ENCODE peak calls at places on chromosomes 12 and 14, in six cellular contexts. E, R, L, Y, Q and U are unnamed samples.

GRCh38 chr14:25226214-25226613 is 176.3 kb upstream of the STXBP6 start:
- DNase-seq in E (no peak), R (no peak), L (no peak), Y (no peak), Q (no peak), U (no peak)

GRCh38 chr12:9333129-9333528 is 124.9 kb upstream of the PZP start:
- DNase-seq in E (no peak), R (no peak), L (no peak), Y (no peak), Q (no peak), U (no peak)

GRCh38 chr14:65910108-65910507 is 497.6 kb downstream of the FUT8 start:
- DNase-seq in E (no peak), R (no peak), L (peak; percentile 40), Y (peak; percentile 84), Q (peak; percentile 28), U (no peak)

GRCh38 chr12:90407841-90408240 is 547.1 kb downstream of the CCER1 start:
- DNase-seq in E (no peak), R (peak; percentile 1), L (no peak), Y (no peak), Q (no peak), U (no peak)

GRCh38 chr14:22002860-22003284 is 329.3 kb upstream of the OR4E1 start:
- DNase-seq in E (no peak), R (peak; percentile 16), L (no peak), Y (peak; percentile 4), Q (no peak), U (no peak)

GRCh38 chr12:3217683-3218079 is 140.5 kb downstream of the TSPAN9 start:
- DNase-seq in E (no peak), R (no peak), L (no peak), Y (no peak), Q (no peak), U (no peak)

GRCh38 chr12:9751204-9752144 is 9.2 kb downstream of the CD69 start:
- DNase-seq in E (no peak), R (peak; percentile 12), L (peak; percentile 15), Y (peak; percentile 69), Q (peak; percentile 16), U (no peak)

GRCh38 chr14:87241018-87241779 is 751.8 kb downstream of the GALC start:
- DNase-seq in E (no peak), R (no peak), L (no peak), Y (no peak), Q (no peak), U (no peak)

GRCh38 chr14:68386950-68387779 is 405.7 kb downstream of the ZFP36L1 start:
- DNase-seq in E (no peak), R (no peak), L (peak; percentile 83), Y (no peak), Q (peak; percentile 67), U (no peak)

GRCh38 chr12:4443616-4444015 is 2.0 kb downstream of the FGF6 start:
- DNase-seq in E (no peak), R (no peak), L (no peak), Y (no peak), Q (no peak), U (no peak)

GRCh38 chr12:65055874-65056273 is 65.2 kb downstream of the WIF1 start:
- DNase-seq in E (no peak), R (no peak), L (no peak), Y (no peak), Q (no peak), U (no peak)

GRCh38 chr12:79512068-79512467 is 178.7 kb downstream of the PAWR start:
- DNase-seq in E (no peak), R (no peak), L (no peak), Y (no peak), Q (no peak), U (no peak)

GRCh38 chr12:118356809-118357326 is 15.8 kb downstream of the TAOK3 start:
- DNase-seq in E (no peak), R (no peak), L (peak; percentile 81), Y (peak; percentile 96), Q (peak; percentile 92), U (peak; percentile 48)

GRCh38 chr12:22529281-22530060 is 14.9 kb downstream of the C2CD5 start:
- DNase-seq in E (no peak), R (no peak), L (peak; percentile 49), Y (peak; percentile 59), Q (peak; percentile 63), U (no peak)

GRCh38 chr12:57564178-57564740 is 14.4 kb downstream of the KIF5A start:
- DNase-seq in E (no peak), R (no peak), L (no peak), Y (no peak), Q (no peak), U (no peak)

GRCh38 chr12:9634177-9634803 is 26.6 kb upstream of the KLRB1 start:
- DNase-seq in E (peak; percentile 73), R (no peak), L (peak; percentile 28), Y (peak; percentile 56), Q (peak; percentile 47), U (peak; percentile 60)

GRCh38 chr14:100669468-100669867 is 57.2 kb upstream of the DLK1 start:
- DNase-seq in E (no peak), R (no peak), L (no peak), Y (no peak), Q (no peak), U (no peak)

GRCh38 chr14:65006251-65006721 is 19.6 kb downstream of the FNTB start:
- DNase-seq in E (no peak), R (no peak), L (peak; percentile 62), Y (no peak), Q (no peak), U (peak; percentile 27)

GRCh38 chr12:4435537-4435936 is 10.1 kb downstream of the FGF6 start:
- DNase-seq in E (no peak), R (no peak), L (no peak), Y (no peak), Q (no peak), U (no peak)

GRCh38 chr14:81440041-81440440 is 39.9 kb upstream of the STON2 start:
- DNase-seq in E (no peak), R (no peak), L (no peak), Y (no peak), Q (no peak), U (no peak)

GRCh38 chr12:85949253-85949652 is 75.2 kb downstream of the NTS start:
- DNase-seq in E (no peak), R (no peak), L (no peak), Y (no peak), Q (no peak), U (no peak)

GRCh38 chr14:56855891-56856461 is 45.7 kb upstream of the OTX2 start:
- DNase-seq in E (peak; percentile 7), R (no peak), L (no peak), Y (no peak), Q (no peak), U (no peak)

GRCh38 chr12:6442799-6443198 is 2.0 kb upstream of the CD27 start:
- DNase-seq in E (no peak), R (no peak), L (no peak), Y (no peak), Q (no peak), U (no peak)

GRCh38 chr12:42584539-42585174 is 4.9 kb downstream of the PRICKLE1 start:
- DNase-seq in E (no peak), R (no peak), L (peak; percentile 47), Y (peak; percentile 17), Q (no peak), U (no peak)

GRCh38 chr12:113778432-113779128 is 187.5 kb downstream of the RBM19 start:
- DNase-seq in E (no peak), R (no peak), L (no peak), Y (no peak), Q (no peak), U (no peak)

GRCh38 chr14:50417853-50418252 is 21.2 kb upstream of the CDKL1 start:
- DNase-seq in E (no peak), R (no peak), L (no peak), Y (peak; percentile 78), Q (peak; percentile 22), U (no peak)

GRCh38 chr12:98379106-98379505 is 136.3 kb upstream of the TMPO start:
- DNase-seq in E (no peak), R (no peak), L (no peak), Y (no peak), Q (no peak), U (no peak)

GRCh38 chr12:66623455-66623854 is 55.4 kb downstream of the GRIP1 start:
- DNase-seq in E (no peak), R (no peak), L (peak; percentile 20), Y (peak; percentile 6), Q (no peak), U (no peak)

GRCh38 chr12:66620703-66621102 is 58.2 kb downstream of the GRIP1 start:
- DNase-seq in E (no peak), R (no peak), L (peak; percentile 27), Y (no peak), Q (no peak), U (no peak)

GRCh38 chr12:66624806-66625205 is 54.1 kb downstream of the GRIP1 start:
- DNase-seq in E (no peak), R (no peak), L (no peak), Y (no peak), Q (no peak), U (no peak)

GRCh38 chr12:66620026-66620425 is 58.9 kb downstream of the GRIP1 start:
- DNase-seq in E (no peak), R (no peak), L (peak; percentile 38), Y (peak; percentile 8), Q (no peak), U (no peak)
- H3K27ac ChIP-seq in E (no peak overlapping the region), R (no peak overlapping the region), L (no peak overlapping the region), Y (no peak overlapping the region), Q (no peak overlapping the region), U (no peak overlapping the region)

GRCh38 chr12:78164154-78164553 is 333.5 kb downstream of the NAV3 start:
- DNase-seq in E (no peak), R (no peak), L (no peak), Y (no peak), Q (no peak), U (no peak)
- H3K27ac ChIP-seq in E (no peak overlapping the region), R (no peak overlapping the region), L (no peak overlapping the region), Y (no peak overlapping the region), Q (no peak overlapping the region), U (no peak overlapping the region)

GRCh38 chr12:94832105-94832504 is 171.4 kb downstream of the NDUFA12 start:
- DNase-seq in E (no peak), R (no peak), L (no peak), Y (no peak), Q (no peak), U (no peak)

GRCh38 chr12:94834036-94834625 is 169.4 kb downstream of the NDUFA12 start:
- DNase-seq in E (no peak), R (no peak), L (no peak), Y (no peak), Q (no peak), U (no peak)

GRCh38 chr12:94829552-94829951 is 173.9 kb downstream of the NDUFA12 start:
- DNase-seq in E (no peak), R (no peak), L (no peak), Y (peak; percentile 27), Q (peak; percentile 12), U (no peak)

GRCh38 chr12:94831081-94831747 is 172.3 kb downstream of the NDUFA12 start:
- DNase-seq in E (no peak), R (no peak), L (no peak), Y (no peak), Q (no peak), U (no peak)

GRCh38 chr12:94832780-94833760 is 170.4 kb downstream of the NDUFA12 start:
- DNase-seq in E (no peak), R (no peak), L (peak; percentile 36), Y (peak; percentile 51), Q (peak; percentile 1), U (no peak)
- H3K27ac ChIP-seq in E (no peak overlapping the region), R (no peak overlapping the region), L (no peak overlapping the region), Y (peak overlapping the region; percentile 46), Q (no peak overlapping the region), U (no peak overlapping the region)

GRCh38 chr14:55126932-55127490 is 2.0 kb upstream of the LGALS3 start:
- DNase-seq in E (no peak), R (no peak), L (no peak), Y (no peak), Q (no peak), U (no peak)
- H3K27ac ChIP-seq in E (no peak overlapping the region), R (no peak overlapping the region), L (no peak overlapping the region), Y (peak overlapping the region; percentile 4), Q (no peak overlapping the region), U (no peak overlapping the region)

GRCh38 chr12:132490481-132491348 is 764 bp downstream of the FBRSL1 start:
- DNase-seq in E (peak; percentile 59), R (no peak), L (peak; percentile 47), Y (peak; percentile 75), Q (peak; percentile 20), U (no peak)
- H3K27ac ChIP-seq in E (peak overlapping the region; percentile 88), R (peak overlapping the region; percentile 71), L (no peak overlapping the region), Y (no peak overlapping the region), Q (peak overlapping the region; percentile 17), U (no peak overlapping the region)